ENCODE peak calls at places on chromosomes 3 and 15, in six cellular contexts. One of them, this sample, is unnamed. For H3K9me3, the result is how much of the 10 kb centered on the place peaks cover.

GRCh38 chr3:134477938-134478337 is 7.8 kb downstream of the ANAPC13 start:
- DNase-seq in colonic mucosa: no peak
- DNase-seq in tibial nerve: no peak
- DNase-seq in CD4-positive, alpha-beta T cell: no peak
- DNase-seq in psoas muscle: no peak
- DNase-seq in PC-3: no peak
- DNase-seq in this sample: no peak

GRCh38 chr3:194632983-194633348 is 253 bp downstream of the TMEM44 start:
- DNase-seq in colonic mucosa: peak
- DNase-seq in tibial nerve: no peak
- DNase-seq in CD4-positive, alpha-beta T cell: peak
- DNase-seq in psoas muscle: no peak
- DNase-seq in PC-3: no peak
- DNase-seq in this sample: no peak

GRCh38 chr15:68228143-68228970 is 1.2 kb downstream of the CLN6 start:
- DNase-seq in colonic mucosa: no peak
- DNase-seq in tibial nerve: no peak
- DNase-seq in CD4-positive, alpha-beta T cell: no peak
- DNase-seq in psoas muscle: peak
- DNase-seq in PC-3: peak
- DNase-seq in this sample: no peak

GRCh38 chr15:48427960-48428547 is 96.8 kb downstream of the DUT start:
- DNase-seq in colonic mucosa: no peak
- DNase-seq in tibial nerve: no peak
- DNase-seq in CD4-positive, alpha-beta T cell: no peak
- DNase-seq in psoas muscle: no peak
- DNase-seq in PC-3: no peak
- DNase-seq in this sample: no peak

GRCh38 chr3:48896991-48897390 is 1.7 kb downstream of the SLC25A20 start:
- DNase-seq in colonic mucosa: no peak
- DNase-seq in tibial nerve: no peak
- DNase-seq in CD4-positive, alpha-beta T cell: no peak
- DNase-seq in psoas muscle: no peak
- DNase-seq in PC-3: no peak
- DNase-seq in this sample: no peak

GRCh38 chr3:190319660-190320059 is 2.6 kb downstream of the CLDN1 start:
- DNase-seq in colonic mucosa: no peak
- DNase-seq in tibial nerve: no peak
- DNase-seq in CD4-positive, alpha-beta T cell: no peak
- DNase-seq in psoas muscle: no peak
- DNase-seq in PC-3: peak
- DNase-seq in this sample: no peak

GRCh38 chr3:195407511-195408409 is 35.1 kb downstream of the ACAP2 start:
- DNase-seq in colonic mucosa: no peak
- DNase-seq in tibial nerve: no peak
- DNase-seq in CD4-positive, alpha-beta T cell: no peak
- DNase-seq in psoas muscle: no peak
- DNase-seq in PC-3: no peak
- DNase-seq in this sample: no peak

GRCh38 chr3:176574736-176575135 is 622.5 kb downstream of the TBL1XR1 start:
- DNase-seq in colonic mucosa: no peak
- DNase-seq in tibial nerve: no peak
- DNase-seq in CD4-positive, alpha-beta T cell: no peak
- DNase-seq in psoas muscle: no peak
- DNase-seq in PC-3: peak
- DNase-seq in this sample: no peak

GRCh38 chr3:192920406-192920805 is 2.8 kb upstream of the MB21D2 start:
- DNase-seq in colonic mucosa: no peak
- DNase-seq in tibial nerve: no peak
- DNase-seq in CD4-positive, alpha-beta T cell: no peak
- DNase-seq in psoas muscle: no peak
- DNase-seq in PC-3: no peak
- DNase-seq in this sample: no peak

GRCh38 chr3:171849632-171850323 is 6.6 kb downstream of the TMEM212 start:
- DNase-seq in colonic mucosa: no peak
- DNase-seq in tibial nerve: no peak
- DNase-seq in CD4-positive, alpha-beta T cell: no peak
- DNase-seq in psoas muscle: no peak
- DNase-seq in PC-3: no peak
- DNase-seq in this sample: no peak

GRCh38 chr3:171850324-171850697 is 7.2 kb downstream of the TMEM212 start:
- DNase-seq in colonic mucosa: no peak
- DNase-seq in tibial nerve: no peak
- DNase-seq in CD4-positive, alpha-beta T cell: no peak
- DNase-seq in psoas muscle: no peak
- DNase-seq in PC-3: no peak
- DNase-seq in this sample: no peak

GRCh38 chr3:171850968-171851600 is 7.9 kb downstream of the TMEM212 start:
- DNase-seq in colonic mucosa: no peak
- DNase-seq in tibial nerve: no peak
- DNase-seq in CD4-positive, alpha-beta T cell: no peak
- DNase-seq in psoas muscle: no peak
- DNase-seq in PC-3: no peak
- DNase-seq in this sample: no peak

GRCh38 chr3:171851685-171852084 is 8.5 kb downstream of the TMEM212 start:
- DNase-seq in colonic mucosa: no peak
- DNase-seq in tibial nerve: no peak
- DNase-seq in CD4-positive, alpha-beta T cell: no peak
- DNase-seq in psoas muscle: no peak
- DNase-seq in PC-3: peak
- DNase-seq in this sample: no peak

GRCh38 chr3:171854649-171855305 is 11.6 kb downstream of the TMEM212 start:
- DNase-seq in colonic mucosa: no peak
- DNase-seq in tibial nerve: no peak
- DNase-seq in CD4-positive, alpha-beta T cell: no peak
- DNase-seq in psoas muscle: no peak
- DNase-seq in PC-3: peak
- DNase-seq in this sample: no peak
- H3K9me3 ChIP-seq in colonic mucosa: under half
- H3K9me3 ChIP-seq in tibial nerve: under half
- H3K9me3 ChIP-seq in CD4-positive, alpha-beta T cell: under half
- H3K9me3 ChIP-seq in psoas muscle: under half
- H3K9me3 ChIP-seq in PC-3: under half
- H3K9me3 ChIP-seq in this sample: under half

GRCh38 chr3:122247825-122248185 is 64.3 kb downstream of the CASR start:
- DNase-seq in colonic mucosa: no peak
- DNase-seq in tibial nerve: no peak
- DNase-seq in CD4-positive, alpha-beta T cell: no peak
- DNase-seq in psoas muscle: no peak
- DNase-seq in PC-3: no peak
- DNase-seq in this sample: no peak

GRCh38 chr3:122251428-122251827 is 68.0 kb downstream of the CASR start:
- DNase-seq in colonic mucosa: no peak
- DNase-seq in tibial nerve: no peak
- DNase-seq in CD4-positive, alpha-beta T cell: no peak
- DNase-seq in psoas muscle: no peak
- DNase-seq in PC-3: no peak
- DNase-seq in this sample: no peak

GRCh38 chr3:122247087-122247824 is 63.8 kb downstream of the CASR start:
- DNase-seq in colonic mucosa: no peak
- DNase-seq in tibial nerve: no peak
- DNase-seq in CD4-positive, alpha-beta T cell: no peak
- DNase-seq in psoas muscle: no peak
- DNase-seq in PC-3: no peak
- DNase-seq in this sample: no peak

GRCh38 chr3:122246214-122246613 is 62.7 kb downstream of the CASR start:
- DNase-seq in colonic mucosa: no peak
- DNase-seq in tibial nerve: no peak
- DNase-seq in CD4-positive, alpha-beta T cell: no peak
- DNase-seq in psoas muscle: no peak
- DNase-seq in PC-3: no peak
- DNase-seq in this sample: no peak

GRCh38 chr3:122245513-122246174 is 62.2 kb downstream of the CASR start:
- DNase-seq in colonic mucosa: no peak
- DNase-seq in tibial nerve: no peak
- DNase-seq in CD4-positive, alpha-beta T cell: no peak
- DNase-seq in psoas muscle: no peak
- DNase-seq in PC-3: peak
- DNase-seq in this sample: no peak
- TF ChIP-seq CTCF in colonic mucosa: no peak
- TF ChIP-seq CTCF in tibial nerve: no peak
- TF ChIP-seq CTCF in CD4-positive, alpha-beta T cell: peak
- TF ChIP-seq CTCF in psoas muscle: no peak
- TF ChIP-seq CTCF in PC-3: no peak
- TF ChIP-seq CTCF in this sample: no peak

DNA sequence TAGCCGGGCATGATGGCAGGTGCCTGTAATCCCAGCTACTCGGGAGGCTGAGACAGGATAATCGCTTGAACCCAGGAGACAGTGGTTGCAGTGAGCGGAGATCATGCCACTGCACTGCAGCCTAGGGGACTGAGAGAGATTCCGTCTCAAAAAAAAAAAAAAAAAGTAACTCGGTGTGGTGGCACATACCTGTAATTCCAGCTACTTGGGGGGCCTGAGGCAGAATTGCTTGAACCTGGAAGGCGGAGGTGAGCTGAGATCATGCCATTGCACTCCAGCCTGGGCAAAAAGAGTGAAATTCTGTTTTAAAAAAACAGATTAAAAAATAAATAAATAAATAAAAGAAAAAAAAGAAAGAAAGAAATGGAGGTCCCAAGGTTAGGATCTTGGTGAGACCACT is 6.2 kb upstream of the FLNB start:
- DNase-seq in colonic mucosa: no peak
- DNase-seq in tibial nerve: no peak
- DNase-seq in CD4-positive, alpha-beta T cell: no peak
- DNase-seq in psoas muscle: no peak
- DNase-seq in PC-3: no peak
- DNase-seq in this sample: no peak
- H3K27ac ChIP-seq in colonic mucosa: no peak
- H3K27ac ChIP-seq in tibial nerve: no peak
- H3K27ac ChIP-seq in CD4-positive, alpha-beta T cell: no peak
- H3K27ac ChIP-seq in psoas muscle: no peak
- H3K27ac ChIP-seq in PC-3: no peak
- H3K27ac ChIP-seq in this sample: no peak

GRCh38 chr15:25246641-25247417 is 192.0 kb downstream of the UBE3A start:
- DNase-seq in colonic mucosa: peak
- DNase-seq in tibial nerve: no peak
- DNase-seq in CD4-positive, alpha-beta T cell: no peak
- DNase-seq in psoas muscle: peak
- DNase-seq in PC-3: no peak
- DNase-seq in this sample: no peak

GRCh38 chr15:25247418-25248030 is 191.3 kb downstream of the UBE3A start:
- DNase-seq in colonic mucosa: peak
- DNase-seq in tibial nerve: no peak
- DNase-seq in CD4-positive, alpha-beta T cell: no peak
- DNase-seq in psoas muscle: peak
- DNase-seq in PC-3: no peak
- DNase-seq in this sample: no peak

GRCh38 chr15:25250011-25250596 is 188.7 kb downstream of the UBE3A start:
- DNase-seq in colonic mucosa: peak
- DNase-seq in tibial nerve: no peak
- DNase-seq in CD4-positive, alpha-beta T cell: no peak
- DNase-seq in psoas muscle: no peak
- DNase-seq in PC-3: no peak
- DNase-seq in this sample: no peak

GRCh38 chr15:25249236-25250010 is 189.4 kb downstream of the UBE3A start:
- DNase-seq in colonic mucosa: peak
- DNase-seq in tibial nerve: no peak
- DNase-seq in CD4-positive, alpha-beta T cell: no peak
- DNase-seq in psoas muscle: peak
- DNase-seq in PC-3: no peak
- DNase-seq in this sample: no peak

DNA sequence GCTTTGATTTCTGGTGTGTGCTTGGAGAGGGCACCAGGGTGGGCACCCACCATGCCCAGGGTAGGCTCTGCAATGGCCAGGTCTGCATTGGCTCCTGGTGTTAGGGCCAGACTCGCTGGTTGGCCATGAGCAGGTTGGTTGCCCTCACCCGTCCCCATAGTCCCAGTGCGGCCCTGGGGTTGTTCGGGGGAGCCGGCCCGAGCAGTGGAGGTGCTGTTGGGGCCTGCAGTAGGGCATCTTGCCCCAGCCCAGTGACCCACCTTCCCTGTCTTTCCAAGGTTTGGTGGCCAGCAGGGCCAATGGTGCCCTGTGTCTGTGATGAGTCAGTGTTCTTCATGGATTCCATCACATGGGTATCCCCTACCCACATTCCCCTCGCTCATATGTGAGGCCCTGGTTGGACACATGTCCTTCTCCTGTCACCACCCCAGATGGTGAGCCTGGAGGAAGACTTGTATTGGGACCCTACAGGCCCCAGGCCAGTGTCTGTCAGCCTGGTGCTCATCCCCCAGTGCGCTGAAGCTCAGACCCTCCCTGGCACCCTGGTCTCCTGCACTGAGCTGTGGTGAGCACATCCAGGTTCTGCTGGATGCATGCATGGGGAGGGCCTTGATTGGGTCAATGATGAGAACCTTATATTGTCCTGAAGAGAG is 190.1 kb downstream of the UBE3A start:
- DNase-seq in colonic mucosa: peak
- DNase-seq in tibial nerve: no peak
- DNase-seq in CD4-positive, alpha-beta T cell: no peak
- DNase-seq in psoas muscle: peak
- DNase-seq in PC-3: no peak
- DNase-seq in this sample: no peak
- H3K9me3 ChIP-seq in colonic mucosa: under half
- H3K9me3 ChIP-seq in tibial nerve: under half
- H3K9me3 ChIP-seq in CD4-positive, alpha-beta T cell: under half
- H3K9me3 ChIP-seq in psoas muscle: under half
- H3K9me3 ChIP-seq in PC-3: under half
- H3K9me3 ChIP-seq in this sample: under half

DNA sequence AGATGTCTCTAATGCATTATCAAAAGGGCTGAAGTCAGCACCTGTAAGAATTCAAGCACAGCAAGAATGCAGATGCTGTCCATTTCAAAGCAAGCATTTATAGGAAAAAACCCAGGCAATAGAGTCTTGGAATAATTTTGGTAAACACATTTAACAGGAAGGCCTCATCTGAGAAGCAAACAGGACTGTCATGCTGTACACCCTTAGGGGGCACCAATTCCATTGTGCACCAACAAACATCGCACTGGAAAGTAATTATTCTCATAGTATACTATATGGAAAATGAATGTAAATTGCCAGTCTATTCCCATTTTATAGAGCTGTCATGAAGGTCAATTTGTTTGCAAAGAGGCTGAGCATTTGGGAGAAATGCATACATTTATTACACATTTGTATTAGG is 247.3 kb upstream of the SUCLG2 start:
- DNase-seq in colonic mucosa: no peak
- DNase-seq in tibial nerve: no peak
- DNase-seq in CD4-positive, alpha-beta T cell: no peak
- DNase-seq in psoas muscle: no peak
- DNase-seq in PC-3: peak
- DNase-seq in this sample: no peak
- TF ChIP-seq CTCF in colonic mucosa: no peak
- TF ChIP-seq CTCF in tibial nerve: no peak
- TF ChIP-seq CTCF in CD4-positive, alpha-beta T cell: peak
- TF ChIP-seq CTCF in psoas muscle: no peak
- TF ChIP-seq CTCF in PC-3: peak
- TF ChIP-seq CTCF in this sample: no peak

This sample was measured in prostate gland.